ENCODE peak calls at places on chromosome 2, in five cellular contexts. O is BE2C, R is fibroblast of mammary gland, V is dorsolateral prefrontal cortex, W is HFFc6. L is an unnamed sample.

GRCh38 chr2:26901326-26902183 is 53.6 kb downstream of the DPYSL5 start:
- DNase-seq in O (no peak), R (peak), V (no peak), W (no peak), L (no peak)

GRCh38 chr2:148048475-148049221 is 27.8 kb downstream of the MBD5 start:
- DNase-seq in O (no peak), R (peak), V (no peak), W (no peak), L (no peak)

GRCh38 chr2:11784747-11785610 is 38.5 kb downstream of the LPIN1 start:
- DNase-seq in O (peak), R (peak), V (peak), W (peak), L (peak)

GRCh38 chr2:120245520-120245835 is 7.2 kb upstream of the RALB start:
- DNase-seq in O (peak), R (no peak), V (no peak), W (peak), L (peak)

GRCh38 chr2:227325824-227326195 is 759 bp downstream of the MFF start:
- DNase-seq in O (peak), R (peak), V (no peak), W (peak), L (no peak)

GRCh38 chr2:70557171-70557838 is 3.7 kb upstream of the TGFA start:
- DNase-seq in O (no peak), R (no peak), V (peak), W (no peak), L (no peak)

GRCh38 chr2:241417626-241418025 is 61.5 kb downstream of the FARP2 start:
- DNase-seq in O (no peak), R (no peak), V (no peak), W (no peak), L (no peak)

GRCh38 chr2:177763532-177764265 is 308.9 kb downstream of the PDE11A start:
- DNase-seq in O (peak), R (peak), V (peak), W (peak), L (peak)

GRCh38 chr2:239581352-239581901 is 180.6 kb upstream of the HDAC4 start:
- DNase-seq in O (no peak), R (no peak), V (peak), W (no peak), L (no peak)

GRCh38 chr2:131156452-131157149 is 51.5 kb downstream of the PLEKHB2 start:
- DNase-seq in O (no peak), R (no peak), V (no peak), W (no peak), L (no peak)

GRCh38 chr2:47063159-47063930 is 91.8 kb downstream of the STPG4 start:
- DNase-seq in O (no peak), R (no peak), V (no peak), W (no peak), L (no peak)

GRCh38 chr2:171086352-171087290 is 74.1 kb downstream of the TLK1 start:
- DNase-seq in O (peak), R (peak), V (no peak), W (peak), L (no peak)

GRCh38 chr2:163737563-163737962 is 1.8 kb upstream of the FIGN start:
- DNase-seq in O (no peak), R (no peak), V (no peak), W (no peak), L (no peak)

GRCh38 chr2:80190166-80190565 is 114.4 kb downstream of the LRRTM1 start:
- DNase-seq in O (no peak), R (no peak), V (no peak), W (no peak), L (no peak)

GRCh38 chr2:142130111-142131015 is 453 bp downstream of the LRP1B start:
- DNase-seq in O (peak), R (peak), V (peak), W (no peak), L (peak)

GRCh38 chr2:109376115-109376514 is 237.7 kb downstream of the SEPTIN10 start:
- DNase-seq in O (no peak), R (peak), V (peak), W (peak), L (no peak)

GRCh38 chr2:150076281-150076680 is 411.2 kb downstream of the RND3 start:
- DNase-seq in O (no peak), R (peak), V (no peak), W (peak), L (no peak)

GRCh38 chr2:172082944-172083718 is 2.2 kb upstream of the DLX1 start:
- DNase-seq in O (no peak), R (no peak), V (no peak), W (peak), L (no peak)

GRCh38 chr2:24220534-24221281 is 45.9 kb downstream of the FAM228A start:
- DNase-seq in O (no peak), R (no peak), V (no peak), W (no peak), L (no peak)

GRCh38 chr2:214242797-214243196 is 168.1 kb upstream of the VWC2L start:
- DNase-seq in O (no peak), R (no peak), V (no peak), W (no peak), L (no peak)
- TF ChIP-seq CTCF in O (no peak), R (no peak), V (no peak), W (no peak), L (no peak)

GRCh38 chr2:189657867-189658266 is 3.4 kb upstream of the ASNSD1 start:
- DNase-seq in O (no peak), R (no peak), V (no peak), W (no peak), L (no peak)

GRCh38 chr2:189658281-189658680 is 3.0 kb upstream of the ASNSD1 start:
- DNase-seq in O (no peak), R (no peak), V (no peak), W (no peak), L (no peak)

GRCh38 chr2:189659734-189660133 is 1.5 kb upstream of the ASNSD1 start:
- DNase-seq in O (no peak), R (no peak), V (no peak), W (no peak), L (no peak)

GRCh38 chr2:189660803-189661147 is 484 bp upstream of the ASNSD1 start:
- DNase-seq in O (no peak), R (no peak), V (no peak), W (no peak), L (no peak)

GRCh38 chr2:189658808-189659207 is 2.5 kb upstream of the ASNSD1 start:
- DNase-seq in O (no peak), R (no peak), V (no peak), W (no peak), L (no peak)
- TF ChIP-seq CTCF in O (no peak), R (no peak), V (no peak), W (no peak), L (no peak)

GRCh38 chr2:110796724-110797301 is 64.4 kb downstream of the ACOXL start:
- DNase-seq in O (no peak), R (no peak), V (no peak), W (no peak), L (no peak)

GRCh38 chr2:110793034-110793433 is 60.7 kb downstream of the ACOXL start:
- DNase-seq in O (no peak), R (no peak), V (no peak), W (no peak), L (no peak)

GRCh38 chr2:110790907-110791306 is 58.5 kb downstream of the ACOXL start:
- DNase-seq in O (no peak), R (no peak), V (no peak), W (no peak), L (no peak)

GRCh38 chr2:110794951-110795350 is 62.6 kb downstream of the ACOXL start:
- DNase-seq in O (no peak), R (no peak), V (no peak), W (no peak), L (no peak)

GRCh38 chr2:110794390-110794789 is 62.0 kb downstream of the ACOXL start:
- DNase-seq in O (no peak), R (no peak), V (no peak), W (no peak), L (no peak)
- TF ChIP-seq CTCF in O (no peak), R (no peak), V (no peak), W (no peak), L (no peak)

DNA sequence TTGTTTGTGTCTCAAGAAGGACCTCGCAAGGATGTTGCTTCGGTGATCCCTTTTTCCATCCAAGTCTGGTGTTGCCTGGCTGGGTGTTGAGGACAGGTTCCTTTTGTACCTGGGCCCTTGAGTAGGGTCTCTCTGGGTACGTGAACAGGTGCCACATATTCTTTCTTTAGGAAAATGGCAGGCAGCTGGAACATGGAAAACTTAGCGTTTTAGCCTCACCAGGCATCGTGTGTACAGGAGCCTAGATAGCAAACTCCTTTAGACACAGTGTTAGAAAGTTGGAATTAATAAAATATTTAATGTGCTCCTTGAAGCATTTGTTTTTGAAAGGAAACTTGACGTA is 54.3 kb upstream of the RBM44 start:
- DNase-seq in O (no peak), R (no peak), V (no peak), W (no peak), L (no peak)
- TF ChIP-seq CTCF in O (no peak), R (no peak), V (no peak), W (no peak), L (no peak)

GRCh38 chr2:159281002-159281401 is 5.5 kb downstream of the WDSUB1 start:
- DNase-seq in O (no peak), R (no peak), V (no peak), W (no peak), L (no peak)
- TF ChIP-seq CTCF in O (no peak), R (no peak), V (no peak), W (no peak), L (no peak)

GRCh38 chr2:64913357-64913869 is 75.8 kb upstream of the SLC1A4 start:
- DNase-seq in O (no peak), R (no peak), V (no peak), W (no peak), L (peak)
- TF ChIP-seq CTCF in O (peak), R (no peak), V (no peak), W (peak), L (peak)